ENCODE peak calls at places on chromosomes 3 and 15, in seven cellular contexts. E is WTC11, Y is KBM-7, D is dermis blood vessel endothelial cell, M is Caki2, H is RPMI7951, F is colonic mucosa. L is an unnamed sample.
A peak's percentile ranks its signal among the peaks of the same experiment; 100 is the strongest.

GRCh38 chr15:63389902-63390301 is 8.3 kb upstream of the CA12 start:
- DNase-seq in E (no peak), Y (no peak), D (no peak), M (no peak), H (no peak), F (peak; percentile 98), L (no peak)

GRCh38 chr15:100033140-100033857 is 300.1 kb upstream of the LYSMD4 start:
- DNase-seq in E (no peak), Y (no peak), D (no peak), M (no peak), H (peak; percentile 8), F (no peak), L (no peak)

GRCh38 chr3:42042747-42043115 is 48.4 kb upstream of the TRAK1 start:
- DNase-seq in E (no peak), Y (no peak), D (no peak), M (no peak), H (peak; percentile 24), F (no peak), L (no peak)

GRCh38 chr15:90191795-90192494 is 9.2 kb upstream of the SEMA4B start:
- DNase-seq in E (no peak), Y (peak; percentile 19), D (no peak), M (peak; percentile 96), H (peak; percentile 49), F (peak; percentile 96), L (no peak)

GRCh38 chr3:102200126-102200525 is 234.7 kb upstream of the ZPLD1 start:
- DNase-seq in E (no peak), Y (no peak), D (no peak), M (peak; percentile 27), H (no peak), F (no peak), L (no peak)

GRCh38 chr15:80780416-80781221 is 1.4 kb downstream of the CEMIP start:
- DNase-seq in E (peak; percentile 85), Y (peak; percentile 66), D (peak; percentile 71), M (peak; percentile 47), H (peak; percentile 57), F (peak; percentile 72), L (no peak)

GRCh38 chr3:126485131-126485530 is 9.4 kb upstream of the ZXDC start:
- DNase-seq in E (no peak), Y (no peak), D (no peak), M (no peak), H (no peak), F (no peak), L (no peak)

GRCh38 chr15:33089878-33090757 is 104.4 kb downstream of the FMN1 start:
- DNase-seq in E (no peak), Y (no peak), D (no peak), M (no peak), H (peak; percentile 81), F (peak; percentile 66), L (no peak)

GRCh38 chr3:113136071-113136470 is 75.3 kb upstream of the BOC start:
- DNase-seq in E (no peak), Y (peak; percentile 34), D (peak; percentile 42), M (no peak), H (peak; percentile 44), F (no peak), L (no peak)

GRCh38 chr15:66824374-66824773 is 122.3 kb downstream of the SMAD6 start:
- DNase-seq in E (no peak), Y (no peak), D (no peak), M (no peak), H (no peak), F (no peak), L (no peak)

GRCh38 chr15:20358066-20358780 is 183.4 kb downstream of the GOLGA6L6 start:
- DNase-seq in E (peak; percentile 10), Y (no peak), D (no peak), M (no peak), H (no peak), F (no peak), L (no peak)

GRCh38 chr3:99355465-99355864 is 282.9 kb upstream of the COL8A1 start:
- DNase-seq in E (no peak), Y (no peak), D (peak; percentile 91), M (no peak), H (peak; percentile 8), F (no peak), L (no peak)

GRCh38 chr3:116524455-116524854 is 79.2 kb upstream of the LSAMP start:
- DNase-seq in E (no peak), Y (no peak), D (no peak), M (no peak), H (no peak), F (no peak), L (no peak)